ENCODE peak calls at places on chromosomes 4 and X, in six cellular contexts. I is GM13977, W is SW 1271, D is astrocyte of the spinal cord, X is NCI-H1048, K is tibial artery. T is an unnamed sample.

GRCh38 chrX:141969706-141970105 is 66.0 kb downstream of the MAGEC1 start:
- DNase-seq in D (no peak), W (no peak), X (no peak), K (no peak), I (no peak), T (no peak)

GRCh38 chr4:183026701-183027100 is 72.4 kb upstream of the WWC2 start:
- DNase-seq in K (no peak), I (no peak), D (no peak), X (no peak), W (no peak), T (no peak)

GRCh38 chrX:17919896-17920446 is 58.9 kb upstream of the RAI2 start:
- DNase-seq in D (no peak), I (no peak), K (no peak), X (no peak), W (no peak), T (peak)

GRCh38 chr4:153676984-153677383 is 7.1 kb upstream of the TLR2 start:
- DNase-seq in X (no peak), W (peak), I (no peak), K (no peak), D (peak), T (peak)

GRCh38 chrX:153408221-153408721 is 3.0 kb upstream of the ZFP92 start:
- DNase-seq in K (no peak), D (no peak), W (no peak), X (no peak), I (no peak), T (no peak)

GRCh38 chrX:153875391-153876111 is 10.4 kb downstream of the L1CAM start:
- DNase-seq in I (peak), X (no peak), D (peak), K (no peak), W (no peak), T (peak)

GRCh38 chr4:140250989-140251552 is 97.1 kb upstream of the MAML3 start:
- DNase-seq in W (no peak), I (no peak), D (no peak), K (no peak), X (no peak), T (no peak)

GRCh38 chr4:82801910-82802521 is 3.4 kb upstream of the SCD5 start:
- DNase-seq in K (peak), D (peak), X (no peak), I (no peak), W (no peak), T (no peak)

GRCh38 chr4:148447672-148448071 is 5.5 kb upstream of the NR3C2 start:
- DNase-seq in W (no peak), D (no peak), I (no peak), X (no peak), K (no peak), T (no peak)

GRCh38 chrX:106931831-106932491 is 11.8 kb downstream of the CLDN2 start:
- DNase-seq in W (no peak), I (no peak), X (no peak), D (no peak), K (no peak), T (no peak)

GRCh38 chr4:71120831-71121524 is 127.5 kb downstream of the DCK start:
- DNase-seq in X (no peak), K (no peak), D (no peak), W (no peak), I (no peak), T (no peak)

GRCh38 chr4:101229116-101229515 is 118.2 kb downstream of the PPP3CA start:
- DNase-seq in K (no peak), W (no peak), D (peak), I (no peak), X (no peak), T (peak)

GRCh38 chrX:150837845-150838244 is 60.6 kb downstream of the CD99L2 start:
- DNase-seq in W (no peak), D (no peak), I (no peak), X (no peak), K (no peak), T (no peak)